ENCODE peak calls at places on chromosomes 12 and 14, in eight cellular contexts. Y is neural progenitor cell, H is fibroblast of lung, E is SK-N-SH, N is K562, Q is astrocyte, F is PC-3, M is IMR-90. V is an unnamed sample.

GRCh38 chr12:47551426-47551851 is 154.4 kb downstream of the RPAP3 start:
- DNase-seq in Y (no peak), M (peak), N (no peak), F (peak), Q (peak), E (no peak), H (peak), V (no peak)

GRCh38 chr14:37247777-37248461 is 50.2 kb downstream of the MIPOL1 start:
- DNase-seq in H (no peak), F (no peak), M (no peak), Y (no peak), N (no peak), Q (no peak), E (no peak), V (no peak)

GRCh38 chr14:52950410-52950897 is 396 bp downstream of the FERMT2 start:
- DNase-seq in N (no peak), F (no peak), M (peak), Y (peak), H (peak), E (peak), Q (peak), V (peak)

GRCh38 chr12:92107094-92107493 is 38.6 kb downstream of the BTG1 start:
- DNase-seq in Q (no peak), E (no peak), F (no peak), H (no peak), Y (no peak), M (no peak), N (no peak), V (no peak)

GRCh38 chr12:8887285-8887715 is 27.0 kb upstream of the PHC1 start:
- DNase-seq in N (peak), Y (no peak), Q (peak), E (no peak), M (peak), H (no peak), F (no peak), V (no peak)

GRCh38 chr14:37343307-37344094 is 145.8 kb downstream of the MIPOL1 start:
- DNase-seq in Q (peak), Y (no peak), M (peak), N (no peak), F (no peak), H (peak), E (no peak), V (no peak)

GRCh38 chr14:63436286-63437098 is 106.7 kb downstream of the PPP2R5E start:
- DNase-seq in M (no peak), Y (no peak), H (no peak), N (no peak), F (no peak), E (no peak), Q (no peak), V (no peak)

GRCh38 chr12:15801770-15802393 is 12.7 kb upstream of the EPS8 start:
- DNase-seq in F (peak), Q (peak), N (no peak), M (peak), Y (no peak), H (peak), E (no peak), V (no peak)

GRCh38 chr14:98189521-98189920 is 1082.5 kb downstream of the BCL11B start:
- DNase-seq in Y (no peak), E (no peak), Q (no peak), M (no peak), F (no peak), H (no peak), N (no peak), V (peak)

GRCh38 chr12:15701212-15701611 is 88.0 kb downstream of the EPS8 start:
- DNase-seq in N (no peak), Q (peak), H (peak), F (peak), M (peak), Y (no peak), E (no peak), V (no peak)

GRCh38 chr14:68760771-68761170 is 32.1 kb downstream of the ZFP36L1 start:
- DNase-seq in Q (no peak), H (no peak), E (no peak), N (no peak), M (peak), F (no peak), Y (no peak), V (no peak)

GRCh38 chr14:79791055-79791732 is 420.1 kb downstream of the DIO2 start:
- DNase-seq in M (no peak), N (no peak), E (no peak), Y (no peak), H (no peak), F (no peak), Q (no peak), V (no peak)

GRCh38 chr12:95286713-95287112 is 69.1 kb downstream of the VEZT start:
- DNase-seq in M (no peak), H (no peak), E (no peak), F (peak), N (no peak), Q (peak), Y (no peak), V (no peak)

GRCh38 chr14:99041820-99042174 is 230.2 kb downstream of the BCL11B start:
- DNase-seq in Y (no peak), Q (no peak), M (no peak), H (no peak), N (no peak), E (no peak), F (no peak), V (no peak)

DNA sequence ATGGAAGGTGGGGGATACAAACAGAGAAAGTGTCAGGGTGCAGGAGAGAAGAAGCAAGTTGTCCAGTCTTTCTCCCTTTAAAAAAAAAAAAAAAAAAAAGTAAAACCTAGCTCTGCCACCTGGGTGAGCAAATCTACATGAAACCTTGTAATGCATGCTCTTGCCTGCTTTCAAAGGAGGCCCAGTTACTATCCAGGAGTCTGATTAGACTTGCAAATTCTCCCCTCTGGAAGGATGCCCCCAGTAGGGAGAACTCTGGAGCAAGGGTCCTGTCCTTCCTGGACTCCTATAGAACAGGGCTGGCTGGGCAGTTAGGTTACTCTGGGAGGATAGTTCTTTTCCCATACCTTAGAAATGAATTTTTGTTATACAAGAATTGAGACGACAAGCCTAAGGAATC is 30.6 kb downstream of the RAB35 start:
- DNase-seq in F (no peak), M (no peak), Q (no peak), Y (no peak), H (no peak), E (no peak), N (no peak), V (no peak)
- TF ChIP-seq CTCF in F (no peak), M (no peak), Q (no peak), Y (no peak), H (no peak), E (no peak), N (no peak), V (no peak)

DNA sequence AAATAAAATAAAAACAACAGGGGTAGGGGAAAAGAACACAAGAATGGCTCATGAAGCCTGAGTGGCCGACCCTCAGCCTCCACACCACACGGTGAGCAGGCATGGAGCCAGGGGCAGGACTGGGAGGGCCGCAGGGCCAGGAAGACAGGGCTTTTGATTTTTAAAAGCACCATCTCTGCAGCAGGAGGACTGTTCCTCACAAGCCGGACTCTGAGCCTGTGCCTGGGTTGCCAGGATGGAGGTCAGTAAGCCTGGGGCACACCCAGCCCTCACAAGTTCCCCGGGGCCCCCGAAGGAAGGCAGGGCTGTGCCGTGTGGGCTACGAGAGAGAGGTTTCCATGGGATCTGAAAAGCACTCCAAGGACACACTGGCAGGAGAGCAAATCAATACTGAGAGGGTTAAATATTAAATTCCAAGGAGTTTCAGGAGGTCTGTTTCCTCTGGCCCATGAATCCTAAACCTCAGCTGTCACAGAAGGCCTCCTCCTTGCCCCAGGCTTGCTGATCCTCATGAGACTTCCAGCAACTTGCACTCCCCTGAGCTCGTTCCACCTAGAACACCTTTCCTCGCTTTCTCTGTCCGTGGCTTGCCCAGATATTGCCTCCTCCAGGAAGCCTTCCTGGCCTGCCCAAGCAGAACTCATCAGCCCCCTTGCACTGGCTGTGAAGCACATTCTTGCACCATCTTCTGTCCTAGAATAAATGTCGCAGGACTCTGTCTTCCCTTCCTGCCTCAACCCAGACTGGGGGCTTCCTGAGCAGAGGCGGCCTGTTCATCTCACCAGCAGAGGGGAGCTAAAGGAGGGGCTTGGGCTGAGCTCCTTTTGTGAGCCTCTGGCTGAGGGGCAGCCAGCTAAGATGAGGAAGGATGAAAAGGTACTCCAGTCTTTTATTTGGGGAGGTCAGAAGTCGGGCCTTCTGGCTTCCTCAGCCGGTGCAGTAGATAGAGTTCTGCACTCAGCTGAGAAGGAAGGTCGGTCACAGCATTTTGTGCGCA is 64.6 kb downstream of the CCDC88C start:
- DNase-seq in N (no peak), Q (no peak), M (no peak), F (no peak), H (no peak), Y (peak), E (no peak), V (no peak)
- H3K9ac ChIP-seq in N (no peak), Q (no peak), M (no peak), F (no peak), H (no peak), Y (no peak), E (no peak), V (no peak)

GRCh38 chr14:60220917-60221316 is 28.1 kb upstream of the PPM1A start:
- DNase-seq in F (no peak), E (no peak), H (no peak), N (no peak), Q (no peak), Y (no peak), M (no peak), V (no peak)
- H3K4me2 ChIP-seq in F (no peak), E (no peak), H (no peak), N (no peak), Q (no peak), Y (no peak), M (no peak), V (no peak)

GRCh38 chr14:77086951-77087350 is 11.1 kb upstream of the CIPC start:
- DNase-seq in M (no peak), Q (no peak), N (no peak), Y (no peak), H (no peak), E (no peak), F (peak), V (no peak)

GRCh38 chr14:77087631-77088030 is 10.4 kb upstream of the CIPC start:
- DNase-seq in H (no peak), N (no peak), Q (no peak), M (no peak), Y (no peak), E (no peak), F (no peak), V (no peak)

GRCh38 chr14:77085538-77085937 is 12.5 kb upstream of the CIPC start:
- DNase-seq in N (no peak), M (no peak), H (no peak), E (no peak), Q (no peak), Y (peak), F (no peak), V (no peak)

GRCh38 chr14:77084991-77085390 is 13.1 kb upstream of the CIPC start:
- DNase-seq in H (no peak), M (no peak), Q (no peak), N (no peak), E (no peak), F (no peak), Y (peak), V (no peak)

DNA sequence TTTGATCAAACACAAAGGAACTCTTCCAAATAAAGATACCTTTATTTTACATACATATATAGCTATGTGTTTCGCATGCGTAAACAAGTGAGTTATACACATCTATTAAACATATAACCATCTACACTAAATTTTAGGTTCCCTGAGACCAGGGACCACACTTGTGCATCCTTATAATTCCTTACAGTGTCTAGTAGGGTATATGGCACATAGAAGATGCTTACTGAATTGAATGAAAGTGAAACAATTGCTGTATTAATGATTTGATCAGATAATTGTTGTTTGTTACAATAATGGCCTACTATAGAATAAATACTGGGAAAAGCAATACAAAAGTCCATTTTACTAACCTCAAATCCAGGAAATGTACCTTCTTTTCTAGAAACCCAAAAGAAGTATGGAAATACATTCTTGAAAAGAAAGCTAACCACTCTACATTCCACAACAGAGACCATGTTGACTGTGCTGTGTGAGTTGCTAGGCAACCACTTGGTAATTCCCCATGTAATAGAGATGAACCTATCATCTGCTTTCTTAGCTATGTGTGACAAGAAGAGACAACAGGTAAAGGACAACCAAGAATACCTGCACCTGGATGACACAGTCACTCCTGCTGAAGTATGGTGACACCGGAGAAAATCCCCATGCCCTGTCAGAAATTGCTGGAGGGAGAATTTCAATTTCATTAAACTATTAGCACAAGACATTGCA is 11.9 kb upstream of the CIPC start:
- DNase-seq in M (peak), H (no peak), F (peak), N (no peak), E (no peak), Q (peak), Y (peak), V (no peak)
- TF ChIP-seq CTCF in M (no peak), H (no peak), F (no peak), N (no peak), E (no peak), Q (no peak), Y (no peak), V (no peak)

V was measured in DND-41.